ENCODE peak calls at places on chromosomes 4 and X, in four cellular contexts. J is aorta, I is left ventricle myocardium inferior, Y is SJCRH30. B is an unnamed sample.
A peak's percentile ranks its signal among the peaks of the same experiment; 100 is the strongest.

GRCh38 chr4:44583393-44583792 is 68.0 kb downstream of the YIPF7 start:
- DNase-seq in J (no peak), I (no peak), Y (peak; percentile 24), B (no peak)

GRCh38 chr4:37780444-37781133 is 45.9 kb upstream of the PGM2 start:
- DNase-seq in J (peak; percentile 48), I (no peak), Y (peak; percentile 49), B (no peak)

GRCh38 chr4:168098257-168098717 is 6.0 kb downstream of the ANXA10 start:
- DNase-seq in J (no peak), I (no peak), Y (no peak), B (no peak)

GRCh38 chr4:101730291-101731117 is 60.0 kb upstream of the BANK1 start:
- DNase-seq in J (peak; percentile 69), I (peak; percentile 33), Y (peak; percentile 84), B (no peak)

GRCh38 chr4:17347445-17347844 is 164.4 kb downstream of the QDPR start:
- DNase-seq in J (no peak), I (no peak), Y (peak; percentile 50), B (no peak)

GRCh38 chr4:96097040-96097607 is 257.2 kb downstream of the PDHA2 start:
- DNase-seq in J (no peak), I (no peak), Y (no peak), B (no peak)

GRCh38 chrX:41981481-41982013 is 58.2 kb upstream of the CASK start:
- DNase-seq in J (no peak), I (no peak), Y (no peak), B (no peak)

GRCh38 chr4:10111067-10111801 is 5.4 kb downstream of the WDR1 start:
- DNase-seq in J (no peak), I (no peak), Y (no peak), B (peak; percentile 43)

GRCh38 chr4:155442267-155443105 is 65.7 kb upstream of the MAP9 start:
- DNase-seq in J (peak; percentile 85), I (peak; percentile 85), Y (peak; percentile 74), B (peak; percentile 86)

GRCh38 chrX:45322382-45322781 is 121.7 kb upstream of the DIPK2B start:
- DNase-seq in J (peak; percentile 43), I (no peak), Y (peak; percentile 22), B (no peak)

GRCh38 chrX:143853488-143853887 is 30.4 kb upstream of the UBE2NL start:
- DNase-seq in J (no peak), I (no peak), Y (peak; percentile 31), B (no peak)

GRCh38 chr4:111806331-111806730 is 338.9 kb upstream of the FAM241A start:
- DNase-seq in J (no peak), I (no peak), Y (peak; percentile 5), B (no peak)

GRCh38 chrX:6226053-6226645 is 2.5 kb downstream of the NLGN4X start:
- DNase-seq in J (no peak), I (peak; percentile 11), Y (no peak), B (no peak)

GRCh38 chrX:43148305-43148704 is 370.3 kb upstream of the PPP1R2C start:
- DNase-seq in J (no peak), I (no peak), Y (no peak), B (no peak)

GRCh38 chr4:165192500-165192898 is 14.9 kb upstream of the KLHL2 start:
- DNase-seq in J (no peak), I (no peak), Y (no peak), B (no peak)

GRCh38 chr4:42678512-42678911 is 21.6 kb upstream of the ATP8A1 start:
- DNase-seq in J (no peak), I (no peak), Y (no peak), B (no peak)
- H3K9me3 ChIP-seq in J (no peaks in the 10 kb centered on the region), I (no peaks in the 10 kb centered on the region), Y (no peaks in the 10 kb centered on the region), B (no peaks in the 10 kb centered on the region)

DNA sequence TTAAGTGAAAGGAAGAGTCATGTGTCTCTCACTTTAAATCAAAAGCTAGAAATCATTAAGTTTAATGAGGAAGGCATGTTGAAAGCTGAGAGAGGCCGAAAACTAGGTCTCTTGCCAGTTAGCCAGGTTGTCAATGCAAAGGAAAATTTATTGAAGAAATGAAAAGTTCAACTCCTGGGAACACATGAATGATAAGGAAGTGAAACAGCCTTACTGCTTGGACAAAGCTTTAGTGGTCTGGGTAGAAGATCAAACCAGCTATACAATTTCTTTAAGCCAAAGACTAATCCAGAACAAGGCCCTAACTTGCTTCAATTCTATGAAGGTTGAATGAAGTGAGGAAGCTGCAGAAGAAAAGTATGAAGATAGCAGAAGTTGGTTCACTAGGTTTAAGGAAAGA is 24.9 kb downstream of the RHOH start:
- DNase-seq in J (no peak), I (no peak), Y (no peak), B (no peak)
- H3K9me3 ChIP-seq in J (no peaks in the 10 kb centered on the region), I (peaks cover 12% of the 10 kb centered on the region), Y (no peaks in the 10 kb centered on the region), B (no peaks in the 10 kb centered on the region)

DNA sequence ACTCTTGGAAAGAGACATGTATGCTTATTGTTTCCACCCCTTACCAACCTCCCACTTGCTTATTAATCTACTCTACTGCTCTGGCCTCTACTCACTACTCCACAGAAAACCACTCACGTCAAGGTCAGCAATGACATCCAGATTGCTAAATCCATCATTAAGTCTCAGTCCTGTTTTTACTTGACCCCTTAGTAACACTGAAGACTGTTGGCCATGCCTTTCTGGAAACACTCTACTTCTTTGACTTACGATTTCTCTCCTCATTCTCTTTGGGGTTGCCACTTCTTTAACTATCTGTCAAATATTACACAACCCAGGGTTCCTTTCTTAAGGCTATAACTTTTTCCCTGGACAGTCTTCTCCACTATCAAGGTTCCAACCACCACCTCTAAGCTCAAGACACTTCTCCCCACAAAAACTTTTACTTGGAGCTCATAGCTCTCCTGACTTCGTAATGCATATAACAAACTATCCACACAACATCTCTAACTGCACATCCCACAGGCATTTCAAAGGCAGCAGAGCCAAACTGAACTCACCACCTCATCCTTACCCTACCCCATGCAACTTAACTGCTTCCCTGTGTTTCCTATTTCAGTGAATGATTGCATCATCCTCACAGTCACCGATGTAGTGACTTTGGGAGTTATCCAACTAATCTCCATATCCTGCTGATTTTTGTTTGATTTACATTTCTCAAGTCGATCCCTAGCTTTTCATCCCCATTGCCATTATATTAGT is 15.8 kb upstream of the MAGEA4 start:
- DNase-seq in J (no peak), I (no peak), Y (no peak), B (no peak)
- H3K9me3 ChIP-seq in J (no peaks in the 10 kb centered on the region), I (no peaks in the 10 kb centered on the region), Y (no peaks in the 10 kb centered on the region), B (no peaks in the 10 kb centered on the region)

GRCh38 chr4:156734965-156735895 is 236.4 kb downstream of the PDGFC start:
- DNase-seq in J (no peak), I (no peak), Y (no peak), B (no peak)
- H3K9me3 ChIP-seq in J (no peaks in the 10 kb centered on the region), I (peaks cover 36% of the 10 kb centered on the region), Y (peaks cover 3% of the 10 kb centered on the region), B (peaks cover 14% of the 10 kb centered on the region)

GRCh38 chrX:9724711-9725110 is 40.9 kb downstream of the GPR143 start:
- DNase-seq in J (no peak), I (no peak), Y (no peak), B (no peak)
- H3K9me3 ChIP-seq in J (peaks cover 5% of the 10 kb centered on the region), I (peaks cover 30% of the 10 kb centered on the region), Y (no peaks in the 10 kb centered on the region), B (no peaks in the 10 kb centered on the region)

GRCh38 chr4:123997736-123998449 is 601.3 kb downstream of the SPRY1 start:
- DNase-seq in J (no peak), I (no peak), Y (no peak), B (no peak)

GRCh38 chr4:123994917-123995316 is 598.3 kb downstream of the SPRY1 start:
- DNase-seq in J (no peak), I (no peak), Y (no peak), B (no peak)

GRCh38 chr4:124000233-124000632 is 603.6 kb downstream of the SPRY1 start:
- DNase-seq in J (no peak), I (no peak), Y (no peak), B (no peak)

GRCh38 chr4:123995939-123996338 is 599.3 kb downstream of the SPRY1 start:
- DNase-seq in J (no peak), I (no peak), Y (no peak), B (no peak)

DNA sequence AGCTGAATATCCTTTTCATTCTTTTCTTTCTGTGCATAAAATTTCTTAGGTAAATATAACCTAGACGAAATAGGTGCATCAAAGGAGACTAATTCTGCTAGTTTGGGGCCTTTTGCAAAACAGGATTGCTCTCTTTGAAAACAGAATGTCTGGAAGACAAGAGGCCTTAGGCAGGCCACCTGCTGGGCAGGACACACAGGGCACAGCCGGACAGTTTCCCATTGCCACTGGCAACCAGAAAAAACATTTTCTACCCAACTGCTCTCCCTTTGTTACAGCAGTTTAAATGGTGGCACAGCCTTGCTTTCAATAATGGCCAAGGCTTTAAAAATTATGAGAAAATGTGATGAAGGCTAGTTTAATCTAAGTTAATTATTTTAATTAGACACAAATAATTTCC is 600.5 kb downstream of the SPRY1 start:
- DNase-seq in J (no peak), I (no peak), Y (peak; percentile 36), B (no peak)
- H3K9me3 ChIP-seq in J (no peaks in the 10 kb centered on the region), I (peaks cover 15% of the 10 kb centered on the region), Y (peaks cover 4% of the 10 kb centered on the region), B (no peaks in the 10 kb centered on the region)

DNA sequence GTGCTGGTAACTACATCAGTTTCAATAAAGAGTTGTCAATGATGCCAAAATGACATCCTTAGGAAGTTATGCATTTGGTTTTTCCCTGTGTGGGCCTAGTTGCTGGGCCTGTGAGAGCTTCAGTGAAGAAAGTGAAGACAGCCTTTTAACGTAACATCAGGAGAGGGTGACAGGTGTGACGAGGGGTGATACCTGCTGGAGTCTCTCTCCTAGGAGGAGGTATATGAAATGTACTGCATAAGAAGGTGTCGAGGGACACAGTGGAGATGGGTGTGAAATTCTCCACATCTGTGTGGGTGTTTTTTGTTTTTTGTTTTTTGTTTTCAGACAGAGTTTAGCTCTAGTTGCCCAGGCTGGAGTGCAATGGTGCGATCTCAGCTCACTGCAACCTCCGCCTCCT is 49.2 kb downstream of the EVC start:
- DNase-seq in J (no peak), I (no peak), Y (no peak), B (no peak)
- H3K9me3 ChIP-seq in J (no peaks in the 10 kb centered on the region), I (no peaks in the 10 kb centered on the region), Y (no peaks in the 10 kb centered on the region), B (no peaks in the 10 kb centered on the region)